ENCODE peak calls at places on chromosomes 13 and 19, in eight cellular contexts. F, N, R, U, A, X, W and K are unnamed samples.

GRCh38 chr13:35927554-35927953 is 203.6 kb downstream of the DCLK1 start:
- DNase-seq in F (no peak), N (no peak), R (no peak), U (no peak), A (no peak), X (no peak), W (peak; percentile 67), K (no peak)

GRCh38 chr19:57319869-57320179 is 448 bp upstream of the ZNF543 start:
- DNase-seq in F (no peak), N (no peak), R (no peak), U (no peak), A (no peak), X (no peak), W (no peak), K (no peak)

GRCh38 chr13:50222569-50223332 is 207.5 kb downstream of the KCNRG start:
- DNase-seq in F (peak; percentile 64), N (no peak), R (peak; percentile 81), U (peak; percentile 67), A (no peak), X (peak; percentile 56), W (peak; percentile 97), K (no peak)

GRCh38 chr13:84255226-84255625 is 373.0 kb upstream of the SLITRK1 start:
- DNase-seq in F (no peak), N (no peak), R (no peak), U (no peak), A (no peak), X (no peak), W (no peak), K (no peak)

GRCh38 chr19:16585808-16586476 is 13.7 kb upstream of the SLC35E1 start:
- DNase-seq in F (no peak), N (no peak), R (no peak), U (no peak), A (no peak), X (no peak), W (no peak), K (no peak)

GRCh38 chr13:97339019-97339988 is 94.7 kb upstream of the RAP2A start:
- DNase-seq in F (no peak), N (no peak), R (peak; percentile 54), U (peak; percentile 29), A (no peak), X (no peak), W (peak; percentile 99), K (peak; percentile 8)

GRCh38 chr19:10295847-10296591 is 6.3 kb downstream of the ICAM5 start:
- DNase-seq in F (no peak), N (no peak), R (no peak), U (no peak), A (peak; percentile 79), X (no peak), W (no peak), K (no peak)

GRCh38 chr13:41622545-41623429 is 165.4 kb downstream of the RGCC start:
- DNase-seq in F (no peak), N (no peak), R (no peak), U (no peak), A (no peak), X (no peak), W (peak; percentile 69), K (no peak)

GRCh38 chr19:7337380-7338194 is 11.2 kb upstream of the ARHGEF18 start:
- DNase-seq in F (peak; percentile 92), N (no peak), R (no peak), U (no peak), A (no peak), X (no peak), W (no peak), K (no peak)

GRCh38 chr19:35253316-35254286 is 4.8 kb downstream of the LSR start:
- DNase-seq in F (no peak), N (peak; percentile 58), R (no peak), U (no peak), A (no peak), X (no peak), W (no peak), K (no peak)

GRCh38 chr19:4058696-4059492 is 7.8 kb downstream of the ZBTB7A start:
- DNase-seq in F (no peak), N (no peak), R (no peak), U (no peak), A (no peak), X (no peak), W (no peak), K (no peak)

GRCh38 chr13:113063091-113063491 is 42.5 kb upstream of the F7 start:
- DNase-seq in F (no peak), N (no peak), R (no peak), U (no peak), A (no peak), X (peak; percentile 25), W (no peak), K (no peak)

GRCh38 chr13:98955336-98955735 is 22.5 kb downstream of the DOCK9 start:
- DNase-seq in F (no peak), N (no peak), R (no peak), U (no peak), A (no peak), X (no peak), W (no peak), K (no peak)

GRCh38 chr13:69595181-69595580 is 512.4 kb upstream of the ATXN8OS start:
- DNase-seq in F (no peak), N (no peak), R (no peak), U (no peak), A (no peak), X (no peak), W (no peak), K (no peak)

GRCh38 chr19:5588441-5588840 is 20.7 kb upstream of the TINCR start:
- DNase-seq in F (no peak), N (no peak), R (no peak), U (no peak), A (no peak), X (no peak), W (no peak), K (no peak)

GRCh38 chr13:65808061-65808460 is 1422.1 kb downstream of the PCDH9 start:
- DNase-seq in F (no peak), N (no peak), R (no peak), U (no peak), A (no peak), X (no peak), W (peak; percentile 42), K (no peak)

GRCh38 chr13:75792526-75793187 is 156.5 kb downstream of the LMO7 start:
- DNase-seq in F (no peak), N (no peak), R (no peak), U (no peak), A (no peak), X (no peak), W (no peak), K (no peak)

GRCh38 chr13:51998723-51999471 is 12.4 kb downstream of the ATP7B start:
- DNase-seq in F (no peak), N (no peak), R (no peak), U (no peak), A (no peak), X (no peak), W (no peak), K (no peak)

GRCh38 chr19:44280916-44281315 is 21.2 kb downstream of the ZNF233 start:
- DNase-seq in F (no peak), N (no peak), R (no peak), U (no peak), A (no peak), X (no peak), W (no peak), K (no peak)
- H3K27ac ChIP-seq in F (peak overlapping the region; percentile 68), N (no peak overlapping the region), R (no peak overlapping the region), U (no peak overlapping the region), A (no peak overlapping the region), X (no peak overlapping the region), W (no peak overlapping the region), K (no peak overlapping the region)

GRCh38 chr19:9150650-9151049 is 10.5 kb downstream of the ZNF317 start:
- DNase-seq in F (no peak), N (no peak), R (no peak), U (no peak), A (no peak), X (no peak), W (no peak), K (no peak)

GRCh38 chr19:9149976-9150375 is 9.8 kb downstream of the ZNF317 start:
- DNase-seq in F (no peak), N (no peak), R (no peak), U (no peak), A (no peak), X (no peak), W (no peak), K (no peak)

GRCh38 chr19:9155591-9155990 is 15.4 kb downstream of the ZNF317 start:
- DNase-seq in F (no peak), N (no peak), R (no peak), U (no peak), A (no peak), X (no peak), W (no peak), K (no peak)

GRCh38 chr19:9148687-9149086 is 8.5 kb downstream of the ZNF317 start:
- DNase-seq in F (no peak), N (no peak), R (no peak), U (no peak), A (no peak), X (no peak), W (no peak), K (no peak)

GRCh38 chr19:9151367-9151766 is 11.2 kb downstream of the ZNF317 start:
- DNase-seq in F (no peak), N (no peak), R (no peak), U (no peak), A (no peak), X (peak; percentile 52), W (no peak), K (no peak)
- H3K27ac ChIP-seq in F (no peak overlapping the region), N (no peak overlapping the region), R (no peak overlapping the region), U (no peak overlapping the region), A (no peak overlapping the region), X (no peak overlapping the region), W (no peak overlapping the region), K (no peak overlapping the region)

DNA sequence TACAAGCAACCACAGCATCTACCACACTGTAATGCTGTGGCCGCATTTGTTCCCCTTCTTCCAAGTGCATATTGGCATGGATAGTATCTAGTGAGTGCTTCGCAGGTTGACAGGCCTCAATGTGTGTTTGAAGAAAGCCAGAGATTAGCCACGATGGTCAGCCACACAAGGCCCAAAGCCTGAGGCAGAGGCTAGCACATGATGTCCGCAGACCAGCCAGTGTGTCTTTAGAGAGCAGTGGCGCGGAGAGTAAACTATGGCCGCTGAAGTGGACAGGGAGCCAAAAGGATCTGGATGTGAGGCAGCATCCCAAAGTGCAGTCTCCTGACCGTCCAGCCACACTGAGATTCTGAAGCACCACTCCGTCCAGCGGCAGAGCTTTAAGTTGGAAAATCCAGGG is 36.0 kb downstream of the BRD4 start:
- DNase-seq in F (no peak), N (no peak), R (peak; percentile 48), U (no peak), A (no peak), X (no peak), W (no peak), K (no peak)
- H3K27ac ChIP-seq in F (no peak overlapping the region), N (no peak overlapping the region), R (peak overlapping the region; percentile 71), U (peak overlapping the region; percentile 75), A (no peak overlapping the region), X (no peak overlapping the region), W (peak overlapping the region; percentile 73), K (peak overlapping the region; percentile 15)

DNA sequence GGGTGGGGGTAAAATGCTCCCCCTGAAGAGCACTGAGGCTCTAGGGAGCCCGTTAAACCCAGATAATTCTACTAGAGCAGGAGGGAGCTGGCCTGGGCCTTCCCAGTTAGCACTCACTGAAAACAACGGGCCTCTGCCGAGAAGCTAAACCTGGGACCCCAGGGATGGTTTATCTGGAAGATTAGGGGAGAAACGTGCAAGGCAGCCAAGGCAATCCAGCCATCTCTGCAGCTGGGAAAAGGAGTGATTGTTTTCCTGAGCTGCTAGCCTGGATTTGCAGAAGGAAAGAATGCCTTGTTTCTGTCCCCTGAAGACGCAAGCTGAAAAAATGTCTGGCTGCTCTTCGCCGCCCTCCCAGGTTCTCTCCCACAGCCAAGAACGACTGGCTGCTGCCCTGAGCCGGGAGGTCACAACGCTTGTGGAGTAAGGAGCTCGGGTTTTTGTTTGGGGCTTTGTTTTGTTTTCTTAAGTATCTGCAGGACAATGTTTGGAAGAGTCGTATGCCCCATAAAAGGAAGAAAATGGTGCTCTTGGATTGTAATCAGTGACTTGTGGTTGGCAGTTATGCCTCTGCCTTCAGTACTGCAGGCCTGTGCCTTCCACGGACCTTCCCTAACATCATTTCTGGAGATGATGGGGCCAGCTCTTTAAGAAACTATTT is 31.5 kb downstream of the COL4A2 start:
- DNase-seq in F (no peak), N (no peak), R (peak; percentile 69), U (no peak), A (peak; percentile 70), X (no peak), W (peak; percentile 77), K (no peak)
- H3K27ac ChIP-seq in F (no peak overlapping the region), N (peak overlapping the region; percentile 36), R (peak overlapping the region; percentile 89), U (peak overlapping the region; percentile 85), A (peak overlapping the region; percentile 89), X (no peak overlapping the region), W (peak overlapping the region; percentile 75), K (no peak overlapping the region)